ENCODE peak calls at places on chromosomes 1 and 21, in seven cellular contexts. G, Q, U, P, B, T and C are unnamed samples.

GRCh38 chr1:31857863-31858262 is 42.0 kb upstream of the SPOCD1 start:
- DNase-seq in G (no peak), Q (no peak), U (no peak), P (no peak), B (no peak), T (no peak), C (no peak)

GRCh38 chr1:30618335-30618747 is 105.0 kb downstream of the MATN1 start:
- DNase-seq in G (no peak), Q (no peak), U (no peak), P (no peak), B (no peak), T (no peak), C (no peak)

GRCh38 chr1:53089478-53090226 is 27.6 kb downstream of the PODN start:
- DNase-seq in G (no peak), Q (no peak), U (no peak), P (no peak), B (no peak), T (no peak), C (peak)

GRCh38 chr1:213041443-213041842 is 9.6 kb upstream of the RPS6KC1 start:
- DNase-seq in G (peak), Q (no peak), U (no peak), P (no peak), B (no peak), T (no peak), C (no peak)

GRCh38 chr1:235758931-235759330 is 107.8 kb downstream of the LYST start:
- DNase-seq in G (peak), Q (no peak), U (no peak), P (peak), B (no peak), T (peak), C (no peak)

GRCh38 chr1:20356850-20357459 is 66.3 kb downstream of the VWA5B1 start:
- DNase-seq in G (no peak), Q (no peak), U (no peak), P (no peak), B (no peak), T (no peak), C (no peak)

GRCh38 chr1:2382621-2383361 is 8.6 kb downstream of the MORN1 start:
- DNase-seq in G (peak), Q (no peak), U (no peak), P (no peak), B (peak), T (peak), C (peak)

GRCh38 chr1:208243522-208243850 is 698 bp downstream of the PLXNA2 start:
- DNase-seq in G (no peak), Q (no peak), U (no peak), P (no peak), B (no peak), T (no peak), C (no peak)

GRCh38 chr1:212457740-212458338 is 25.1 kb downstream of the NENF start:
- DNase-seq in G (peak), Q (no peak), U (peak), P (no peak), B (peak), T (no peak), C (peak)

GRCh38 chr1:27099904-27100796 is 54.8 kb downstream of the SLC9A1 start:
- DNase-seq in G (no peak), Q (peak), U (no peak), P (peak), B (no peak), T (no peak), C (peak)

GRCh38 chr1:41892211-41892840 is 26.4 kb downstream of the HIVEP3 start:
- DNase-seq in G (no peak), Q (no peak), U (no peak), P (no peak), B (no peak), T (no peak), C (no peak)

GRCh38 chr1:75035536-75035935 is 98.7 kb upstream of the LHX8 start:
- DNase-seq in G (no peak), Q (no peak), U (no peak), P (no peak), B (no peak), T (no peak), C (no peak)

GRCh38 chr1:180533571-180533987 is 25.2 kb upstream of the OVAAL start:
- DNase-seq in G (peak), Q (peak), U (peak), P (peak), B (peak), T (peak), C (peak)

GRCh38 chr1:247948558-247948957 is at the start of gene OR2L8:
- DNase-seq in G (no peak), Q (no peak), U (no peak), P (no peak), B (no peak), T (no peak), C (no peak)

GRCh38 chr1:226871636-226872327 is 1.4 kb downstream of the PSEN2 start:
- DNase-seq in G (no peak), Q (no peak), U (no peak), P (no peak), B (no peak), T (peak), C (no peak)

GRCh38 chr1:15453773-15454172 is 2.8 kb upstream of the CELA2A start:
- DNase-seq in G (no peak), Q (no peak), U (no peak), P (no peak), B (no peak), T (peak), C (no peak)

GRCh38 chr1:100187912-100188311 is 9.9 kb upstream of the LRRC39 start:
- DNase-seq in G (peak), Q (peak), U (no peak), P (peak), B (no peak), T (peak), C (no peak)

GRCh38 chr21:45433301-45433700 is 28.3 kb downstream of the COL18A1 start:
- DNase-seq in G (no peak), Q (no peak), U (no peak), P (no peak), B (no peak), T (no peak), C (no peak)

GRCh38 chr1:28370220-28371010 is 875 bp downstream of the PHACTR4 start:
- DNase-seq in G (peak), Q (peak), U (peak), P (no peak), B (no peak), T (no peak), C (peak)

GRCh38 chr1:212613440-212614335 is 5.1 kb downstream of the ATF3 start:
- DNase-seq in G (peak), Q (no peak), U (no peak), P (no peak), B (no peak), T (no peak), C (no peak)

GRCh38 chr1:186798960-186799688 is 29.6 kb upstream of the PLA2G4A start:
- DNase-seq in G (no peak), Q (no peak), U (no peak), P (no peak), B (no peak), T (no peak), C (no peak)

GRCh38 chr1:199759268-199759724 is 268.2 kb upstream of the NR5A2 start:
- DNase-seq in G (peak), Q (no peak), U (no peak), P (no peak), B (no peak), T (no peak), C (no peak)

GRCh38 chr1:3211582-3211981 is 142.6 kb downstream of the PRDM16 start:
- DNase-seq in G (no peak), Q (no peak), U (no peak), P (no peak), B (no peak), T (no peak), C (no peak)

GRCh38 chr21:21232320-21232719 is 234.1 kb downstream of the NCAM2 start:
- DNase-seq in G (peak), Q (no peak), U (no peak), P (no peak), B (no peak), T (no peak), C (no peak)

GRCh38 chr1:36217667-36218066 is 6.6 kb upstream of the THRAP3 start:
- DNase-seq in G (peak), Q (no peak), U (no peak), P (no peak), B (no peak), T (peak), C (no peak)

GRCh38 chr1:40122865-40123264 is 25.8 kb upstream of the PPT1 start:
- DNase-seq in G (no peak), Q (no peak), U (no peak), P (no peak), B (no peak), T (no peak), C (no peak)

GRCh38 chr1:244027491-244027890 is 23.6 kb upstream of the ZBTB18 start:
- DNase-seq in G (no peak), Q (no peak), U (no peak), P (no peak), B (no peak), T (no peak), C (no peak)

GRCh38 chr1:93180723-93181613 is at the start of gene CCDC18:
- DNase-seq in G (peak), Q (no peak), U (peak), P (no peak), B (no peak), T (no peak), C (no peak)

GRCh38 chr1:89632213-89633102 is 462 bp upstream of the LRRC8C start:
- DNase-seq in G (peak), Q (peak), U (peak), P (peak), B (peak), T (peak), C (peak)

GRCh38 chr1:64197076-64197475 is 6.3 kb upstream of the UBE2U start:
- DNase-seq in G (no peak), Q (no peak), U (no peak), P (no peak), B (no peak), T (no peak), C (no peak)

GRCh38 chr1:44217809-44218410 is 4.6 kb downstream of the DMAP1 start:
- DNase-seq in G (peak), Q (peak), U (peak), P (peak), B (peak), T (peak), C (peak)

GRCh38 chr1:235397733-235398132 is 30.5 kb downstream of the TBCE start:
- DNase-seq in G (peak), Q (no peak), U (no peak), P (no peak), B (no peak), T (no peak), C (no peak)

GRCh38 chr1:204623894-204624361 is 61.6 kb downstream of the LRRN2 start:
- DNase-seq in G (no peak), Q (no peak), U (no peak), P (no peak), B (peak), T (no peak), C (peak)

GRCh38 chr1:49171941-49172593 is 395.4 kb upstream of the BEND5 start:
- DNase-seq in G (no peak), Q (no peak), U (no peak), P (no peak), B (no peak), T (no peak), C (no peak)

GRCh38 chr1:51623025-51623424 is 6.1 kb downstream of the OSBPL9 start:
- DNase-seq in G (no peak), Q (no peak), U (no peak), P (no peak), B (no peak), T (no peak), C (no peak)

DNA sequence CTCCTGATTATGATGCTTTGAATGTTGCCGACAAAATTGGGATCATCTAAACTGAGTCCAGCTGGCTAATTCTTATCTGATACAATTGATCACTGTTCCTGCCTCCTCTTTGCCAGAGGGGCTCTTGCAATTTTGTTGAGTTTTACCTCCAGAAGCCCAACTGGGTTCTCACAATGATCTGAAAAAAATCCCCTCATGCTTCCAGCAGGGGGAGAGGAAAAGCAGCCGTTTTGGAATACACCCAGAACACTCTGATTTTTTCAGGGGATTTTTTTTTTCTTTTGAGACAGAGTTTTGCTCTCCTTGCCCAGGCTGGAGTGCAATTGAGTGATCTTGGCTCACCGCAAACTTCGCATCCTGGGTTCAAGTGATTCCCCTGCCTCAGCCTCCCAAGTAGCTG is 13.9 kb upstream of the RERE start:
- DNase-seq in G (no peak), Q (no peak), U (no peak), P (no peak), B (no peak), T (no peak), C (no peak)
- TF ChIP-seq CTCF in G (peak), Q (peak), U (no peak), P (peak), B (no peak), T (no peak), C (peak)

GRCh38 chr1:201181323-201181722 is 9.3 kb upstream of the IGFN1 start:
- DNase-seq in G (no peak), Q (no peak), U (no peak), P (no peak), B (no peak), T (no peak), C (no peak)

GRCh38 chr1:201181726-201182125 is 8.9 kb upstream of the IGFN1 start:
- DNase-seq in G (no peak), Q (no peak), U (no peak), P (no peak), B (no peak), T (no peak), C (no peak)

GRCh38 chr1:201180133-201180532 is 10.5 kb upstream of the IGFN1 start:
- DNase-seq in G (no peak), Q (no peak), U (no peak), P (no peak), B (no peak), T (no peak), C (no peak)

GRCh38 chr1:201178718-201179117 is 11.9 kb upstream of the IGFN1 start:
- DNase-seq in G (no peak), Q (no peak), U (no peak), P (no peak), B (no peak), T (no peak), C (no peak)

DNA sequence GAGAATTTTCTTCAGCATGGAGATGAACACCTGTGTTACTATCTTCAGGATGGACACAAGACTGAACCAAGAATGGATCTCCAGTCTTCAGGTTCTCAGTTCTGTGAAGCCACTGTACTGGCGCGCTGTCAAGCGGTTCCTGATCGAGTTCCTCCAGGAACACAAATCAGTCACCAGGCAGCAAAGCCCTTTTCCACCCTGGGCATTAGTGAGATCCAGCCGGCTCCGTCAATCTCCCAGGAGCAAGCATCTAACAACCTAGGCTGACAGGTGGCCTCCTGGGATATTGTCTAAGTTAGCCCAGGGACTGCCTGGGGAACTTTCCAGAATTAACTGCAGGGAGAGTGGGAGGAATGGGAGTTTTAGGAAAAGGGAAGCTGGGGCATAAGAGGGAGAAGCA is 9.7 kb upstream of the IGFN1 start:
- DNase-seq in G (no peak), Q (no peak), U (no peak), P (peak), B (no peak), T (no peak), C (no peak)
- TF ChIP-seq CTCF in G (no peak), Q (no peak), U (no peak), P (no peak), B (no peak), T (no peak), C (no peak)

DNA sequence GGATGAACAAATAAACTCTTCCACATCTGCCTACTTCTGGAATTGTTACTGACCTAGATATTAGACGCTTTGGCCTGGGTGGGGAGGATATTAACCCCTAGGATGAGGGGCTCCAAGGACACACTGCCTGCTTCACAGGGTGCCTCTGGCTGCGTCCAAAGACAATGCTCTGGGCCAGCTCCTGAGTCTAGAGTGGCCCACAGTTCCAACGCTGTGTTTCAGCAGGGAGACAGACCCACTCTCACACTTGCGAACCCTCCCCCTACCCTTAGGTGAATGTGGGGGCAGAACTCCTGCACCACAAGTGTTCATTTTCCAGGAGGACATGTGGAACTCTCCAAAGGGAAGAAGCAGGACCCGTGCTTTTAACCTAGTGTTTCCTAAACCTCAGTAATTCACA is 11.0 kb upstream of the LORICRIN start:
- DNase-seq in G (no peak), Q (no peak), U (no peak), P (no peak), B (no peak), T (no peak), C (no peak)
- TF ChIP-seq CTCF in G (no peak), Q (no peak), U (no peak), P (no peak), B (no peak), T (no peak), C (no peak)

GRCh38 chr1:174376030-174376429 is 71.7 kb upstream of the GPR52 start:
- DNase-seq in G (no peak), Q (no peak), U (no peak), P (no peak), B (no peak), T (no peak), C (no peak)
- TF ChIP-seq CTCF in G (no peak), Q (no peak), U (no peak), P (no peak), B (no peak), T (no peak), C (no peak)

DNA sequence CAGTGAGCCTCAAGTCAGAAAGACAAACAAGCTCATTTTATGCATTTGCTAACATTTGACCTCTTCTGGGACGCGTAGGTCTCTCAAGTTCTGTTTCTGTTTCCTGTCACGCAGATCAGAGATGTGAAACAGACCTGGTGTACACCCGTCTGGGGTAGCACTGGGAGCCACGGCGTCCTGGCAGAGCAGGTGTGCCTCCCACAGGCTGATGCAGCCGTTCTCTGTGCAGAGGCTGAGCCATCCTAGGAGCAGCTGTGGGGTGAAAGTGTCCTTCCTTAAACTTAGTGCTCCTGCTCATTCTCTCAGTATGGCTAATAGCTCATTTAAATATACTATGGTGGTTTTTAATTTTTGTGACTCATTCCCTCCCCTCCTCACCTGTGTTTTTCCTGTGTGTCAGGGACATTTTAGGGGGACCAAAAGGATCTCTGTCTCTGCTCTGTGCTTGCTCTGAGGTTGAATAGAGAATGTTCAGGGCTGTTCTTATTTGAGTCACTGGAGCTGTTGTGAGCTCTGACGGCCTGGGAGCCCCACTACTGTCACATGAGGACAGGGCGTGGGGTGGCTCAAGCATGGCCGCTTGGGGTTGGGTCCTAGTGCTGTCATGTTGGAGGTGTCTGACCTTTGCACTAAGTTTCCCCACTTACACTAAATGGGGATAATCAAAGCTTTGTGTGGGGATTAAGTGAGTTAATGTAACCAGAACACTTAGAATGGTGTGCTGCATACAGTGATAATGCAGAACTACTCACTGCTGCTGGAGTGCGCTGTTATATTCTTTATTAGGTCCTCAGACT is 43.0 kb downstream of the GALNT2 start:
- DNase-seq in G (no peak), Q (no peak), U (peak), P (no peak), B (no peak), T (no peak), C (no peak)
- TF ChIP-seq CTCF in G (no peak), Q (no peak), U (no peak), P (no peak), B (no peak), T (peak), C (no peak)

GRCh38 chr21:41613421-41613998 is 105.6 kb upstream of the TMPRSS2 start:
- DNase-seq in G (no peak), Q (no peak), U (no peak), P (no peak), B (no peak), T (no peak), C (no peak)
- TF ChIP-seq CTCF in G (no peak), Q (no peak), U (no peak), P (no peak), B (no peak), T (no peak), C (no peak)